ENCODE peak calls at places on chromosomes 1 and 21, in eight cellular contexts. V is progenitor cell of endocrine pancreas, Z is transverse colon, N is heart left ventricle, U is GM23338, Q is upper lobe of right lung, J is Calu3, O is AG10803. I is an unnamed sample.

GRCh38 chr1:16158025-16158424 is 2.2 kb upstream of the EPHA2 start:
- DNase-seq in V (no peak), Z (no peak), N (no peak), U (no peak), Q (no peak), J (no peak), O (no peak), I (no peak)

GRCh38 chr1:19484338-19484792 is 974 bp downstream of the CAPZB start:
- DNase-seq in V (peak; percentile 15), Z (no peak), N (no peak), U (peak; percentile 48), Q (peak; percentile 71), J (peak; percentile 7), O (no peak), I (no peak)

GRCh38 chr21:45263534-45263933 is 24.2 kb downstream of the POFUT2 start:
- DNase-seq in V (no peak), Z (no peak), N (peak; percentile 8), U (no peak), Q (no peak), J (no peak), O (no peak), I (no peak)

GRCh38 chr1:179231923-179232322 is 2.4 kb upstream of the ABL2 start:
- DNase-seq in V (no peak), Z (no peak), N (no peak), U (no peak), Q (no peak), J (no peak), O (peak; percentile 21), I (no peak)

GRCh38 chr1:208929575-208929974 is 653.9 kb upstream of the CAMK1G start:
- DNase-seq in V (no peak), Z (no peak), N (no peak), U (no peak), Q (no peak), J (no peak), O (peak; percentile 64), I (no peak)

GRCh38 chr21:40846566-40847411 is at the start of gene DSCAM:
- DNase-seq in V (peak; percentile 34), Z (no peak), N (no peak), U (peak; percentile 41), Q (no peak), J (no peak), O (no peak), I (no peak)

GRCh38 chr1:89149229-89149628 is 23.3 kb upstream of the GBP2 start:
- DNase-seq in V (no peak), Z (peak; percentile 31), N (peak; percentile 24), U (peak; percentile 52), Q (no peak), J (peak; percentile 51), O (peak; percentile 36), I (no peak)

GRCh38 chr1:248837045-248837793 is 805 bp upstream of the ZNF672 start:
- DNase-seq in V (no peak), Z (peak; percentile 26), N (no peak), U (no peak), Q (no peak), J (no peak), O (no peak), I (no peak)

GRCh38 chr1:110309768-110310167 is 29.4 kb upstream of the RBM15 start:
- DNase-seq in V (no peak), Z (no peak), N (no peak), U (no peak), Q (no peak), J (no peak), O (peak; percentile 74), I (no peak)

GRCh38 chr1:184986250-184986649 is 11.9 kb upstream of the NIBAN1 start:
- DNase-seq in V (no peak), Z (no peak), N (no peak), U (peak; percentile 46), Q (no peak), J (no peak), O (peak; percentile 53), I (no peak)

GRCh38 chr1:235041201-235041600 is 87.4 kb downstream of the TOMM20 start:
- DNase-seq in V (no peak), Z (no peak), N (no peak), U (no peak), Q (peak; percentile 39), J (no peak), O (no peak), I (no peak)

GRCh38 chr21:37503848-37504467 is 137.4 kb downstream of the DYRK1A start:
- DNase-seq in V (no peak), Z (no peak), N (no peak), U (no peak), Q (no peak), J (no peak), O (peak; percentile 50), I (no peak)

GRCh38 chr1:47871799-47872353 is 125.3 kb downstream of the TRABD2B start:
- DNase-seq in V (no peak), Z (no peak), N (no peak), U (no peak), Q (no peak), J (peak; percentile 70), O (no peak), I (no peak)

GRCh38 chr1:23548704-23549143 is 10.6 kb downstream of the ID3 start:
- DNase-seq in V (no peak), Z (peak; percentile 37), N (peak; percentile 75), U (peak; percentile 28), Q (peak; percentile 79), J (no peak), O (peak; percentile 71), I (no peak)

GRCh38 chr1:232669981-232670763 is 40.2 kb upstream of the SIPA1L2 start:
- DNase-seq in V (no peak), Z (no peak), N (no peak), U (no peak), Q (no peak), J (no peak), O (no peak), I (no peak)

GRCh38 chr1:168178227-168178637 is 530 bp upstream of the TIPRL start:
- DNase-seq in V (no peak), Z (no peak), N (no peak), U (no peak), Q (no peak), J (no peak), O (no peak), I (no peak)

GRCh38 chr1:53734650-53735211 is 4.2 kb downstream of the GLIS1 start:
- DNase-seq in V (no peak), Z (no peak), N (no peak), U (no peak), Q (no peak), J (no peak), O (peak; percentile 79), I (no peak)

GRCh38 chr1:78651247-78651646 is 1.6 kb downstream of the IFI44 start:
- DNase-seq in V (no peak), Z (no peak), N (no peak), U (no peak), Q (no peak), J (no peak), O (peak; percentile 62), I (no peak)

GRCh38 chr21:25188639-25189038 is 418.6 kb downstream of the MRPL39 start:
- DNase-seq in V (no peak), Z (no peak), N (no peak), U (no peak), Q (no peak), J (no peak), O (no peak), I (no peak)

GRCh38 chr1:228882041-228882784 is 146.9 kb downstream of the RHOU start:
- DNase-seq in V (no peak), Z (no peak), N (no peak), U (no peak), Q (no peak), J (no peak), O (no peak), I (no peak)

GRCh38 chr1:111175349-111175748 is 25.1 kb downstream of the DENND2D start:
- DNase-seq in V (no peak), Z (no peak), N (no peak), U (no peak), Q (no peak), J (no peak), O (no peak), I (no peak)

GRCh38 chr21:42424848-42425602 is 21.3 kb downstream of the UBASH3A start:
- DNase-seq in V (no peak), Z (peak; percentile 39), N (no peak), U (no peak), Q (no peak), J (no peak), O (no peak), I (no peak)

GRCh38 chr1:103525114-103525606 is 339 bp upstream of the RNPC3 start:
- DNase-seq in V (no peak), Z (no peak), N (no peak), U (peak; percentile 71), Q (no peak), J (no peak), O (peak; percentile 65), I (no peak)

GRCh38 chr1:200802865-200803512 is 64.3 kb downstream of the CAMSAP2 start:
- DNase-seq in V (peak; percentile 58), Z (peak; percentile 83), N (peak; percentile 70), U (peak; percentile 98), Q (peak; percentile 70), J (peak; percentile 86), O (peak; percentile 79), I (peak; percentile 81)
- TF ChIP-seq CTCF in V (peak; percentile 93), Z (peak; percentile 90), N (peak; percentile 92), U (peak; percentile 100), Q (peak; percentile 92), J (peak; percentile 97), O (peak; percentile 99), I (peak; percentile 94)

GRCh38 chr1:75908717-75909152 is 23.5 kb downstream of the ASB17 start:
- DNase-seq in V (no peak), Z (no peak), N (no peak), U (peak; percentile 82), Q (no peak), J (peak; percentile 39), O (peak; percentile 21), I (no peak)
- TF ChIP-seq CTCF in V (peak; percentile 61), Z (no peak), N (no peak), U (peak; percentile 82), Q (no peak), J (peak; percentile 23), O (peak; percentile 50), I (no peak)

DNA sequence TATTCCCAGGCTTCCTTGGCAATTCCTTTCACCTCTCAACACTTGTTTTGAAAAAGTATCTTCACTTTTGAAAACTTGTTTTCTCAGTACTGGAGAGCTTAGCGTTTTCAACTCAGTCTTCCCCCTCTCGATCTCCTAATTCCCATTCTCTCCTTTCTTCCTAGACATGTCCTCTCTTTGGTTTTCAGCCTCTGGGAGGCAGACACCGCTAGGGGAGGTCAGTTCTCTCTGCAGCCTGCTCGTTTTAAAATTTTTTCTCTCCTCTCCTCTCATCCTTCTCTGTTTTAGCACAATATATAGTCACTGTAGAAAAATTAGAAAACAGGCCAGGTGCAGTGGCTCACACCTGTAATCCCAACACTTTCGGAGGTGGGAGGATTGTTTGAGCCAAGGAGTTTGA is 12.6 kb upstream of the RHEX start:
- DNase-seq in V (no peak), Z (no peak), N (no peak), U (peak; percentile 17), Q (no peak), J (no peak), O (no peak), I (no peak)
- TF ChIP-seq CTCF in V (no peak), Z (no peak), N (no peak), U (no peak), Q (no peak), J (no peak), O (no peak), I (no peak)

DNA sequence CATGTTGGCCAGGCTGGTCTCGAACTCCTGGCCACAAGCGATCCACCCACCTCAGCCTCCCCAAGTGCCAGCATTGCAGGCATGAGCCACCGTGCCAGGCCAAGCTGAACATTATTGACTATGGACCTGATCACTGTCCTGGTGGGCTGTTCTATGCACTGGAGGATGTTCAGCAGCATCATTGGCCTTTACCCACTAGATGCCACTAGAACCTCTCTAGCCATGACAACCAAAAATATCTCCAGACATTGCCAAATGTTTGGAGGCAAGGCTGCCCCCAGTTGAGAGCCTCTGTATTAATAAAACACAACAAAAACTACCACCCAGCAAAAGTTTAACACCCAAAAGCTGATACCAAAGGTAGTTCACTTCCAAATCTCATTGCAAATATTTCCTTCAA is 110.8 kb upstream of the SOD1 start:
- DNase-seq in V (no peak), Z (no peak), N (no peak), U (no peak), Q (peak; percentile 23), J (no peak), O (no peak), I (no peak)
- TF ChIP-seq CTCF in V (no peak), Z (no peak), N (no peak), U (peak; percentile 21), Q (no peak), J (no peak), O (no peak), I (no peak)

I was measured in mesothelial cell of epicardium.